ENCODE peak calls at places on chromosome X, in ten cellular contexts. H is stimulated activated CD4-positive, alpha-beta T cell treated with anti-CD3 and anti-CD28 coated beads, Interleukin-15, amount 100 ng/mL, for 1 hour; O is sigmoid colon; E is BJ; T is substantia nigra; K is iris pigment epithelial cell; A is HuH-7; D is NCI-H187 treated with DMSO at 0.1 percent for 48 hours; S is T follicular helper cell; J is ELR. B is an unnamed sample.

GRCh38 chrX:23694606-23695005 is 27.3 kb downstream of the PRDX4 start:
- DNase-seq in H (no peak), O (peak; percentile 82), E (no peak), T (peak; percentile 2), K (peak; percentile 58), A (peak; percentile 22), D (no peak), S (peak; percentile 27), J (peak; percentile 69), B (peak; percentile 39)

GRCh38 chrX:150270622-150271021 is 92.5 kb upstream of the MAMLD1 start:
- DNase-seq in H (no peak), O (no peak), E (no peak), T (no peak), K (no peak), A (peak; percentile 23), D (no peak), S (no peak), J (no peak), B (no peak)

GRCh38 chrX:37350034-37350365 is 836 bp downstream of the PRRG1 start:
- DNase-seq in H (no peak), O (no peak), E (no peak), T (no peak), K (peak; percentile 20), A (no peak), D (no peak), S (no peak), J (peak; percentile 43), B (peak; percentile 9)

GRCh38 chrX:136865270-136866168 is 15.0 kb downstream of the RBMX start:
- DNase-seq in H (no peak), O (no peak), E (no peak), T (no peak), K (no peak), A (no peak), D (no peak), S (no peak), J (no peak), B (no peak)

GRCh38 chrX:109926118-109926517 is 76.8 kb upstream of the TMEM164 start:
- DNase-seq in H (no peak), O (no peak), E (no peak), T (no peak), K (no peak), A (no peak), D (no peak), S (no peak), J (no peak), B (no peak)

GRCh38 chrX:40468033-40468979 is 112.5 kb upstream of the ATP6AP2 start:
- DNase-seq in H (peak; percentile 8), O (peak; percentile 75), E (no peak), T (peak; percentile 76), K (peak; percentile 26), A (peak; percentile 40), D (no peak), S (no peak), J (peak; percentile 40), B (peak; percentile 40)

GRCh38 chrX:150446151-150446550 is 83.0 kb downstream of the MAMLD1 start:
- DNase-seq in H (no peak), O (no peak), E (no peak), T (no peak), K (no peak), A (no peak), D (no peak), S (no peak), J (no peak), B (no peak)

GRCh38 chrX:17738002-17738713 is 865 bp downstream of the SCML1 start:
- DNase-seq in H (peak; percentile 9), O (peak; percentile 79), E (no peak), T (no peak), K (peak; percentile 25), A (no peak), D (no peak), S (peak; percentile 46), J (peak; percentile 62), B (peak; percentile 24)

GRCh38 chrX:111867236-111867635 is 8.7 kb upstream of the TRPC5OS start:
- DNase-seq in H (no peak), O (no peak), E (no peak), T (no peak), K (no peak), A (no peak), D (no peak), S (no peak), J (no peak), B (no peak)

GRCh38 chrX:18591834-18592233 is 80.1 kb downstream of the RS1 start:
- DNase-seq in H (no peak), O (no peak), E (no peak), T (no peak), K (no peak), A (no peak), D (no peak), S (no peak), J (no peak), B (no peak)

GRCh38 chrX:76920621-76921020 is 493.1 kb downstream of the MAGEE1 start:
- DNase-seq in H (no peak), O (no peak), E (no peak), T (no peak), K (no peak), A (no peak), D (no peak), S (no peak), J (no peak), B (no peak)

GRCh38 chrX:51804741-51805140 is 61.5 kb downstream of the GSPT2 start:
- DNase-seq in H (no peak), O (no peak), E (no peak), T (no peak), K (no peak), A (no peak), D (no peak), S (no peak), J (peak; percentile 2), B (no peak)

GRCh38 chrX:58051346-58051745 is 141.1 kb upstream of the ZXDA start:
- DNase-seq in H (no peak), O (no peak), E (no peak), T (no peak), K (peak; percentile 14), A (no peak), D (no peak), S (no peak), J (no peak), B (peak; percentile 58)

GRCh38 chrX:153970398-153971123 is 1.1 kb downstream of the HCFC1 start:
- DNase-seq in H (no peak), O (peak; percentile 82), E (no peak), T (peak; percentile 49), K (peak; percentile 70), A (peak; percentile 45), D (peak; percentile 77), S (no peak), J (peak; percentile 58), B (no peak)

GRCh38 chrX:86066998-86067397 is 19.6 kb upstream of the CHM start:
- DNase-seq in H (no peak), O (no peak), E (no peak), T (no peak), K (no peak), A (no peak), D (no peak), S (no peak), J (peak; percentile 29), B (no peak)